ENCODE peak calls at places on chromosomes 12 and 14, in ten cellular contexts. P, A, D, N, R, Y, V, E, M and K are unnamed samples. For H3K4me1, the result is how much of the 10 kb centered on the place peaks cover.

GRCh38 chr12:83465632-83466031 is 778.9 kb downstream of the TMTC2 start:
- DNase-seq in V (no peak), A (no peak), P (no peak), N (no peak), E (no peak), Y (no peak), R (no peak), D (no peak), M (no peak), K (no peak)

GRCh38 chr12:47846294-47846996 is 26.7 kb upstream of the HDAC7 start:
- DNase-seq in Y (no peak), D (no peak), V (no peak), A (no peak), P (no peak), N (no peak), M (no peak), E (no peak), R (no peak), K (no peak)

GRCh38 chr12:27331927-27332324 is 710 bp upstream of the BMAL2 start:
- DNase-seq in N (no peak), R (no peak), V (no peak), D (no peak), Y (no peak), E (no peak), A (no peak), P (no peak), M (no peak), K (no peak)

GRCh38 chr14:38040411-38040810 is 167.3 kb upstream of the SSTR1 start:
- DNase-seq in N (no peak), R (no peak), P (no peak), D (no peak), A (no peak), V (no peak), E (no peak), Y (no peak), M (no peak), K (no peak)

GRCh38 chr14:92646952-92647461 is 101.4 kb downstream of the LGMN start:
- DNase-seq in Y (no peak), V (no peak), N (no peak), P (peak), M (no peak), E (no peak), A (no peak), D (peak), R (no peak), K (peak)

GRCh38 chr12:9910716-9911421 is 21.3 kb downstream of the CLEC2A start:
- DNase-seq in M (no peak), Y (no peak), P (peak), E (no peak), D (no peak), V (no peak), R (no peak), A (no peak), N (no peak), K (no peak)

GRCh38 chr12:93407283-93407962 is 29.7 kb downstream of the NUDT4 start:
- DNase-seq in N (no peak), M (no peak), D (no peak), A (no peak), V (no peak), E (no peak), R (no peak), P (no peak), Y (no peak), K (no peak)

GRCh38 chr12:130765186-130765659 is 49.1 kb upstream of the RIMBP2 start:
- DNase-seq in R (no peak), D (no peak), A (peak), Y (no peak), E (no peak), P (peak), M (no peak), V (no peak), N (no peak), K (no peak)

GRCh38 chr12:55969356-55969755 is 2.7 kb downstream of the CDK2 start:
- DNase-seq in Y (no peak), R (no peak), V (no peak), E (no peak), M (no peak), P (no peak), N (no peak), A (no peak), D (no peak), K (no peak)

GRCh38 chr14:74064883-74065282 is 19.4 kb downstream of the ALDH6A1 start:
- DNase-seq in A (no peak), Y (no peak), E (no peak), D (no peak), V (no peak), R (no peak), N (no peak), P (no peak), M (no peak), K (no peak)
- TF ChIP-seq EP300 in A (no peak), Y (no peak), E (no peak), D (no peak), V (no peak), R (no peak), N (no peak), P (no peak), M (no peak), K (no peak)

GRCh38 chr12:103272949-103273348 is 222.8 kb downstream of the C12orf42 start:
- DNase-seq in Y (no peak), M (no peak), R (no peak), P (no peak), N (no peak), A (no peak), E (no peak), V (no peak), D (no peak), K (no peak)

GRCh38 chr12:103273645-103274044 is 222.1 kb downstream of the C12orf42 start:
- DNase-seq in P (no peak), V (no peak), R (no peak), N (no peak), M (no peak), D (no peak), Y (no peak), E (no peak), A (no peak), K (no peak)

GRCh38 chr12:103282124-103282523 is 213.6 kb downstream of the C12orf42 start:
- DNase-seq in E (no peak), Y (no peak), N (no peak), V (no peak), P (no peak), A (no peak), M (no peak), R (no peak), D (no peak), K (no peak)

GRCh38 chr12:103279444-103279843 is 216.3 kb downstream of the C12orf42 start:
- DNase-seq in Y (peak), R (no peak), E (no peak), D (no peak), P (no peak), A (no peak), M (no peak), V (no peak), N (no peak), K (no peak)

GRCh38 chr12:103278329-103278728 is 217.4 kb downstream of the C12orf42 start:
- DNase-seq in V (no peak), D (no peak), P (no peak), N (no peak), M (no peak), R (no peak), E (no peak), A (no peak), Y (no peak), K (no peak)
- H3K4me1 ChIP-seq in V (under half), D (under half), P (under half), N (under half), M (under half), R (under half), E (under half), A (under half), Y (under half), K (under half)

DNA sequence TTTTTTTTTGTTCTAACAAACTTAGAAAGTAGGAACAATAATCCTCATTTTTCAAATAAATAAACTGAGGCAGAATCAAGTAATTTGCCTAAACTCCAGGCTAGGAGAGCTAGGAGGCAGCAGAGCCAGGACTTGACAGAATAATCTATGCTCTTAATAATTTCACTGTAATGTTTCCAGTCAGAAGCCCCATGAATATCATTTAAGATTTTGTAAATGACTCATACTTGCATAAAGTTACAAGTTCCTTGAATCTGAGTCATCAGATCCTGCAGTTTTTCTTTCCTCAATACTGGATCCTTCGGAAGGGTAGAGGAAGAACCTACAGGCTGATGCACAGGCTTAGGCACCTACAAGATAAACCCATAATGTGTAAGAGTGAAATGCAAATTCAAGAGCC is 29.0 kb downstream of the CAPRIN2 start:
- DNase-seq in D (no peak), V (no peak), N (no peak), P (peak), E (no peak), A (no peak), R (no peak), Y (no peak), M (no peak), K (no peak)
- TF ChIP-seq EP300 in D (no peak), V (no peak), N (no peak), P (no peak), E (no peak), A (no peak), R (no peak), Y (no peak), M (no peak), K (no peak)

GRCh38 chr12:67633024-67633423 is 15.5 kb upstream of the DYRK2 start:
- DNase-seq in P (no peak), M (no peak), A (no peak), Y (no peak), R (no peak), N (no peak), E (no peak), D (no peak), V (no peak), K (no peak)
- H3K4me1 ChIP-seq in P (under half), M (under half), A (under half), Y (under half), R (under half), N (under half), E (under half), D (under half), V (under half), K (under half)

GRCh38 chr12:124296295-124296915 is 1.5 kb downstream of the RFLNA start:
- DNase-seq in Y (no peak), V (peak), N (no peak), A (no peak), M (no peak), P (no peak), R (no peak), D (no peak), E (no peak), K (peak)
- TF ChIP-seq EP300 in Y (no peak), V (no peak), N (no peak), A (no peak), M (no peak), P (no peak), R (no peak), D (no peak), E (no peak), K (no peak)